ENCODE peak calls at places on chromosomes 16 and 17, in eight cellular contexts. U is CD4-positive, CD25-positive, alpha-beta regulatory T cell; A is fibroblast of lung; Z is ovary; R is cardiac muscle cell; O is gastrocnemius medialis; V is aorta; F is heart left ventricle. E is an unnamed sample. For H3K9me3, the result is how much of the 10 kb centered on the place peaks cover.

GRCh38 chr17:1227917-1228751 is 42.1 kb upstream of the BHLHA9 start:
- DNase-seq in Z (peak), A (no peak), O (no peak), V (peak), F (peak), U (peak), R (peak), E (no peak)

GRCh38 chr17:9517396-9517795 is 58.2 kb downstream of the STX8 start:
- DNase-seq in O (no peak), F (no peak), U (peak), Z (no peak), R (no peak), V (no peak), A (no peak), E (no peak)

GRCh38 chr16:56344518-56345405 is 80.6 kb downstream of the AMFR start:
- DNase-seq in O (no peak), F (no peak), V (no peak), R (no peak), U (no peak), A (no peak), Z (no peak), E (no peak)

GRCh38 chr16:70691223-70692129 is 5.6 kb upstream of the MTSS2 start:
- DNase-seq in U (no peak), R (peak), A (peak), O (peak), Z (peak), F (peak), V (peak), E (no peak)

GRCh38 chr16:23587726-23588125 is 8.4 kb downstream of the NDUFAB1 start:
- DNase-seq in U (no peak), A (peak), R (no peak), F (no peak), O (no peak), Z (no peak), V (no peak), E (no peak)

GRCh38 chr16:56428087-56428486 is 2.7 kb upstream of the AMFR start:
- DNase-seq in F (no peak), U (peak), R (no peak), Z (no peak), O (no peak), A (peak), V (no peak), E (no peak)

GRCh38 chr16:10678655-10679054 is 16.1 kb downstream of the TEKT5 start:
- DNase-seq in R (no peak), O (no peak), A (no peak), V (no peak), Z (no peak), U (no peak), F (no peak), E (no peak)

GRCh38 chr17:42653179-42654124 is 5.6 kb upstream of the TUBG2 start:
- DNase-seq in O (no peak), A (peak), Z (peak), F (peak), U (no peak), V (peak), R (no peak), E (no peak)

GRCh38 chr17:67528751-67529436 is 151.8 kb downstream of the PITPNC1 start:
- DNase-seq in V (peak), O (no peak), R (peak), A (peak), Z (peak), U (no peak), F (peak), E (no peak)

GRCh38 chr17:16417896-16418683 is 2.7 kb downstream of the TRPV2 start:
- DNase-seq in U (no peak), V (no peak), A (peak), R (no peak), O (no peak), F (no peak), Z (no peak), E (no peak)

GRCh38 chr17:6546069-6546718 is 10.2 kb downstream of the PITPNM3 start:
- DNase-seq in O (no peak), U (no peak), F (no peak), Z (no peak), V (no peak), A (peak), R (no peak), E (no peak)

GRCh38 chr17:80169784-80170500 is at the start of gene CARD14:
- DNase-seq in F (no peak), V (no peak), O (no peak), Z (no peak), A (no peak), R (no peak), U (no peak), E (no peak)

GRCh38 chr16:84312783-84313382 is 18.2 kb downstream of the WFDC1 start:
- DNase-seq in O (no peak), R (peak), A (no peak), V (no peak), U (no peak), Z (no peak), F (no peak), E (no peak)

GRCh38 chr16:89502319-89502843 is 5.8 kb upstream of the SPG7 start:
- DNase-seq in O (no peak), U (no peak), Z (no peak), A (no peak), V (no peak), R (no peak), F (no peak), E (no peak)

GRCh38 chr17:58325289-58325726 is 3.3 kb downstream of the TSPOAP1 start:
- DNase-seq in A (no peak), U (no peak), Z (peak), R (peak), O (no peak), V (no peak), F (no peak), E (no peak)

GRCh38 chr16:11219188-11219587 is 36.8 kb downstream of the SOCS1 start:
- DNase-seq in F (no peak), V (no peak), O (no peak), A (peak), Z (no peak), U (peak), R (no peak), E (no peak)

GRCh38 chr16:8200839-8201238 is 389.5 kb downstream of the TMEM114 start:
- DNase-seq in A (no peak), R (no peak), Z (no peak), O (no peak), U (no peak), V (no peak), F (no peak), E (no peak)

GRCh38 chr16:22386976-22387375 is 12.6 kb upstream of the CDR2 start:
- DNase-seq in A (peak), F (no peak), U (no peak), Z (no peak), V (no peak), R (no peak), O (no peak), E (no peak)

GRCh38 chr17:58308173-58308984 is 20.2 kb downstream of the TSPOAP1 start:
- DNase-seq in R (peak), O (no peak), A (no peak), U (no peak), Z (no peak), F (no peak), V (no peak), E (no peak)

GRCh38 chr16:89920723-89921122 is 2.1 kb downstream of the MC1R start:
- DNase-seq in R (no peak), O (no peak), F (no peak), Z (no peak), U (no peak), V (peak), A (no peak), E (no peak)

GRCh38 chr17:46873941-46874645 is 22.7 kb downstream of the WNT9B start:
- DNase-seq in Z (no peak), V (no peak), O (no peak), R (no peak), U (no peak), F (no peak), A (no peak), E (no peak)

GRCh38 chr16:70416748-70417616 is 21.9 kb downstream of the ST3GAL2 start:
- DNase-seq in U (no peak), R (no peak), A (no peak), Z (no peak), O (no peak), V (no peak), F (no peak), E (no peak)

GRCh38 chr17:49482144-49482817 is 12.8 kb upstream of the NGFR start:
- DNase-seq in V (no peak), F (no peak), R (no peak), O (no peak), A (no peak), U (no peak), Z (no peak), E (no peak)

GRCh38 chr17:310111-311010 is 42.2 kb downstream of the RPH3AL start:
- DNase-seq in Z (peak), F (no peak), A (no peak), V (peak), U (no peak), O (no peak), R (no peak), E (no peak)

GRCh38 chr16:68504066-68504465 is 35.0 kb upstream of the ZFP90 start:
- DNase-seq in V (no peak), F (no peak), A (no peak), U (no peak), R (no peak), Z (no peak), O (no peak), E (no peak)

GRCh38 chr17:31509805-31510177 is 118.3 kb downstream of the RAB11FIP4 start:
- DNase-seq in A (no peak), Z (no peak), O (no peak), V (no peak), F (no peak), R (no peak), U (no peak), E (no peak)

GRCh38 chr17:31508310-31509094 is 117.0 kb downstream of the RAB11FIP4 start:
- DNase-seq in R (peak), V (peak), O (no peak), A (no peak), Z (no peak), F (no peak), U (peak), E (peak)

GRCh38 chr17:31510273-31511175 is 119.0 kb downstream of the RAB11FIP4 start:
- DNase-seq in O (peak), F (peak), Z (no peak), A (no peak), U (peak), R (no peak), V (peak), E (no peak)

GRCh38 chr17:31511176-31511540 is 119.7 kb downstream of the RAB11FIP4 start:
- DNase-seq in R (no peak), Z (no peak), U (no peak), O (no peak), A (no peak), V (peak), F (no peak), E (no peak)

GRCh38 chr17:31509095-31509804 is 117.8 kb downstream of the RAB11FIP4 start:
- DNase-seq in Z (no peak), R (no peak), A (no peak), F (no peak), V (no peak), O (no peak), U (peak), E (no peak)
- H3K9me3 ChIP-seq in Z (under half), R (under half), A (under half), F (under half), V (under half), O (under half), U (under half), E (under half)

DNA sequence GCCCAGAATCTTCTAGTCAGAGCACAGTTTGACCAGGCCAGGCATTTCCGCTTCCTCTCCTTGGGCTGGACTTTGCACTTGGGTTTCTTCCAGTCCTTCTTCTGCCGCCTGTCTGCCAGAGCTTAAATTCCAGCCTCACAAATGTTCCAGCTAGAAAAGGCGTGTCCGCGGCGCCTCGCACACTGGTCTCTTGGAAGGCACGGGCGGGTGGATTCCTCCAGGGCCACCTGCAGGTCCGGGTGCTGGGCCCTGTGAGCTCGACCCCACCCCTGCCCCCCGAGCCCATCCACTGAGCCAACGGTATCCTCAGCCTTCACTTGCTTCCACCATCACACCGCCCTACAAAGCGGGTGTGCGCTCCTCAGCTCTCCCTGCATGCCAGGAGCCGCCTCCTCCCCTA is 2026.5 kb downstream of the TP53TG3F start:
- DNase-seq in F (no peak), R (no peak), Z (no peak), U (no peak), A (no peak), O (no peak), V (no peak), E (no peak)
- H3K9me3 ChIP-seq in F (under half), R (under half), Z (under half), U (under half), A (under half), O (under half), V (under half), E (under half)

DNA sequence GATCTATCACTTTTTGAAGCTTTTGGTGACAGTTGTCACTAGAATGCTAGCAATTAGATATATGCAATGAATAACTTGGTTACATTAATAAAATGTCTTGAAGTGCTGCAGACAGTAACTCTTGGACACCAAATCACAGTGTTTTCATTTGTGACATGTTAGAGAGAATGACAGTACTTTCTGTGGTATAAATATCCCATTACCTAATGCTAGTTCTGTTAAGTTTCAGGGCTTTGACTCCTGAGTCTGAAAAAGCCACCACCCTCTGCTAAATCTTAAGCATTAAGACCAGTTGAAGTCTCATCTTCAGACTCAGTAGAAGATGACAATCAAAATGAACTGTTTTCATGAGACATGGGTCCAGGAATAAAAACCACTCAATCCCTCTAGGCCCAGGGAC is 10.6 kb upstream of the CPHXL2 start:
- DNase-seq in F (no peak), O (no peak), Z (no peak), V (no peak), A (no peak), U (no peak), R (no peak), E (no peak)
- H3K9me3 ChIP-seq in F (under half), O (under half), Z (under half), V (under half), A (under half), U (under half), R (under half), E (under half)

GRCh38 chr16:35296962-35297653 is 1837.7 kb downstream of the TP53TG3F start:
- DNase-seq in F (no peak), O (no peak), R (no peak), U (no peak), A (no peak), V (no peak), Z (no peak), E (no peak)

GRCh38 chr16:35302859-35303258 is 1843.4 kb downstream of the TP53TG3F start:
- DNase-seq in R (no peak), F (no peak), V (no peak), Z (no peak), U (no peak), A (no peak), O (no peak), E (no peak)

GRCh38 chr16:35295856-35296255 is 1836.4 kb downstream of the TP53TG3F start:
- DNase-seq in V (no peak), O (no peak), F (no peak), U (no peak), R (no peak), Z (no peak), A (no peak), E (no peak)

GRCh38 chr16:35298460-35299243 is 1839.2 kb downstream of the TP53TG3F start:
- DNase-seq in Z (no peak), R (no peak), U (no peak), A (no peak), F (no peak), V (no peak), O (no peak), E (no peak)
- H3K9me3 ChIP-seq in Z (under half), R (under half), U (under half), A (under half), F (under half), V (under half), O (under half), E (under half)

GRCh38 chr17:19805006-19805405 is 56.9 kb upstream of the ALDH3A1 start:
- DNase-seq in A (peak), R (no peak), V (no peak), U (no peak), F (no peak), Z (no peak), O (no peak), E (no peak)

GRCh38 chr17:19796457-19796856 is 48.4 kb upstream of the ALDH3A1 start:
- DNase-seq in R (no peak), A (no peak), O (no peak), F (no peak), Z (no peak), V (no peak), U (no peak), E (no peak)

GRCh38 chr17:19800571-19800970 is 52.5 kb upstream of the ALDH3A1 start:
- DNase-seq in U (peak), R (no peak), V (no peak), F (no peak), A (no peak), Z (no peak), O (no peak), E (no peak)

GRCh38 chr17:19799796-19800195 is 51.7 kb upstream of the ALDH3A1 start:
- DNase-seq in A (no peak), O (no peak), U (no peak), Z (no peak), V (no peak), R (no peak), F (no peak), E (no peak)
- H3K9me3 ChIP-seq in A (under half), O (under half), U (under half), Z (under half), V (under half), R (under half), F (under half), E (under half)

GRCh38 chr17:22145605-22146178 is 453.4 kb downstream of the KCNJ18 start:
- DNase-seq in Z (no peak), F (no peak), R (no peak), O (no peak), V (no peak), A (no peak), U (no peak), E (no peak)
- H3K9me3 ChIP-seq in Z (under half), F (under half), R (under half), O (under half), V (under half), A (under half), U (under half), E (under half)

GRCh38 chr16:60675022-60675421 is 1361.2 kb downstream of the CDH8 start:
- DNase-seq in O (no peak), R (no peak), Z (no peak), A (no peak), U (no peak), V (no peak), F (no peak), E (no peak)
- H3K9me3 ChIP-seq in O (under half), R (under half), Z (under half), A (under half), U (under half), V (under half), F (under half), E (under half)

GRCh38 chr16:35414139-35414538 is 1954.7 kb downstream of the TP53TG3F start:
- DNase-seq in O (no peak), U (no peak), F (no peak), R (no peak), V (no peak), Z (no peak), A (no peak), E (no peak)

GRCh38 chr16:35411156-35411555 is 1951.7 kb downstream of the TP53TG3F start:
- DNase-seq in R (no peak), U (no peak), V (no peak), F (no peak), A (no peak), O (no peak), Z (no peak), E (no peak)

GRCh38 chr16:35410438-35410837 is 1951.0 kb downstream of the TP53TG3F start:
- DNase-seq in U (no peak), V (no peak), O (no peak), R (no peak), A (no peak), Z (no peak), F (no peak), E (no peak)

GRCh38 chr16:35409503-35409902 is 1950.1 kb downstream of the TP53TG3F start:
- DNase-seq in U (no peak), R (no peak), F (no peak), V (no peak), A (peak), Z (no peak), O (no peak), E (no peak)

DNA sequence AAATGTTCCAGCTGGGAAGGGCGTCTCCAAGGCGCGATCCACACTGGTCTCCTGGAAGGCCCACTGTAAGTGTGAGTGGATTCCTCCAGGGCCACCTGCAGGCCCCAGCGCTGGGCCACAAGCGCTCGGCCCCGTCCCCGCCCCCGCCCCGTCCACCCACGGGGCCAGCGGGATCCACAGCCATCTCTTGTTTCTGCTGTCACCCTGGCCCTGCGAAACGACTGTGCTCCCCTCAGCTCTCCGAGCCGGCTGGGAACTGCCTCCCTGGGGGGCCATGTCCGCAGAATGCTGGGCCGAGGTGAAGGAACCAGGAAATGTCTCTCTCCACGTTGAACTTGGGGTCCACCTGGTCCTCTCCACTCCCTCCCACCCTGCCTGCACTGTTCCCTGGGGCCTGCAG is 1955.2 kb downstream of the TP53TG3F start:
- DNase-seq in Z (no peak), A (no peak), R (no peak), V (no peak), F (no peak), O (no peak), U (no peak), E (no peak)
- H3K9me3 ChIP-seq in Z (under half), A (under half), R (under half), V (under half), F (under half), O (under half), U (under half), E (under half)

GRCh38 chr16:3295209-3295608 is 10.0 kb downstream of the TIGD7 start:
- DNase-seq in O (no peak), V (no peak), Z (no peak), U (no peak), A (no peak), F (no peak), R (no peak), E (no peak)

GRCh38 chr16:3295783-3296182 is 9.4 kb downstream of the TIGD7 start:
- DNase-seq in O (no peak), A (no peak), R (no peak), U (no peak), F (no peak), Z (no peak), V (no peak), E (no peak)

GRCh38 chr16:3289998-3290673 is 6.8 kb downstream of the ZNF263 start:
- DNase-seq in U (no peak), F (no peak), Z (no peak), O (no peak), V (no peak), R (no peak), A (no peak), E (no peak)

DNA sequence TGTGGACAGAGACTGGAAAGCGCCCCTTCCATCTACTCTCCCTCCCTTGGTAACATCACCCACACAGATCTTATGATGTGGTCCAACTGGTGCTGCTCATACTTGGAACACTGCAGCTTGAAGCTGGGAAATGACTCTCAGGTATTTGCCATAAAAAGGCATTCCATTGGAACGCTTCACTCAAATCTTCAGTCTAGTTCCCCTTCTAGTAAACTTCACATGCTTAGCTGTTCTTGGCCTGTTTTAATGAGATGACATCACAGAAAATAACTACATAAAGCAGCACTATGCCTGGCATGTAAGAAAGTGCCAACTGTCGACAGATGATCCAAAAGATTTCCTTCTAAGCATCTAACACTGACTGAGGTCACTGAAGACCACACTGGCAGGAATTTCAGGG is 9.3 kb downstream of the ZNF263 start:
- DNase-seq in A (no peak), U (no peak), O (no peak), F (no peak), V (no peak), R (no peak), Z (no peak), E (no peak)
- H3K9me3 ChIP-seq in A (under half), U (half or more), O (half or more), F (half or more), V (under half), R (under half), Z (under half), E (under half)